ENCODE peak calls at places on chromosomes 5 and 9, in five cellular contexts. J is A549, M is HCT116, B is HepG2, X is H1. H is an unnamed sample.

GRCh38 chr5:78537821-78538220 is 110.8 kb downstream of the LHFPL2 start:
- DNase-seq in J (peak; percentile 54), M (no peak), B (peak; percentile 22), X (no peak), H (peak; percentile 61)

GRCh38 chr5:35880166-35880565 is 23.5 kb downstream of the IL7R start:
- DNase-seq in J (no peak), M (no peak), B (no peak), X (no peak), H (no peak)

GRCh38 chr9:137140151-137141012 is 1.4 kb downstream of the GRIN1 start:
- DNase-seq in J (no peak), M (no peak), B (no peak), X (no peak), H (no peak)

GRCh38 chr5:98880151-98880550 is 48.7 kb downstream of the CHD1 start:
- DNase-seq in J (no peak), M (no peak), B (no peak), X (no peak), H (no peak)

GRCh38 chr5:14182761-14183160 is 39.6 kb downstream of the TRIO start:
- DNase-seq in J (no peak), M (no peak), B (peak; percentile 22), X (no peak), H (no peak)

GRCh38 chr9:108756746-108757490 is 98.9 kb downstream of the ACTL7B start:
- DNase-seq in J (no peak), M (peak; percentile 33), B (peak; percentile 29), X (no peak), H (no peak)

GRCh38 chr9:16628421-16628820 is 242.0 kb downstream of the BNC2 start:
- DNase-seq in J (no peak), M (no peak), B (no peak), X (no peak), H (no peak)

GRCh38 chr5:82153082-82153481 is 125.1 kb downstream of the RPS23 start:
- DNase-seq in J (no peak), M (no peak), B (no peak), X (no peak), H (no peak)

GRCh38 chr5:5141625-5142527 is 1.7 kb downstream of the ADAMTS16 start:
- DNase-seq in J (peak; percentile 71), M (peak; percentile 45), B (peak; percentile 55), X (no peak), H (peak; percentile 45)

GRCh38 chr5:139417214-139417613 is 13.3 kb upstream of the SPATA24 start:
- DNase-seq in J (no peak), M (no peak), B (no peak), X (no peak), H (peak; percentile 26)

GRCh38 chr9:6632516-6633328 is 12.8 kb downstream of the GLDC start:
- DNase-seq in J (no peak), M (no peak), B (peak; percentile 74), X (no peak), H (no peak)

GRCh38 chr9:682633-683508 is 158.6 kb upstream of the DMRT1 start:
- DNase-seq in J (peak; percentile 49), M (no peak), B (peak; percentile 99), X (no peak), H (peak; percentile 94)

GRCh38 chr5:106545325-106545724 is 1125.4 kb downstream of the EFNA5 start:
- DNase-seq in J (no peak), M (no peak), B (no peak), X (no peak), H (peak; percentile 16)

GRCh38 chr5:113253037-113253436 is 181.8 kb downstream of the TSSK1B start:
- DNase-seq in J (no peak), M (no peak), B (no peak), X (no peak), H (no peak)

GRCh38 chr5:540215-541147 is 16.2 kb upstream of the SLC9A3 start:
- DNase-seq in J (no peak), M (no peak), B (no peak), X (no peak), H (no peak)

GRCh38 chr5:538271-538771 is 14.1 kb upstream of the SLC9A3 start:
- DNase-seq in J (no peak), M (no peak), B (no peak), X (no peak), H (no peak)

GRCh38 chr5:538801-539468 is 14.7 kb upstream of the SLC9A3 start:
- DNase-seq in J (no peak), M (no peak), B (no peak), X (no peak), H (no peak)

GRCh38 chr5:541148-541887 is 17.1 kb upstream of the SLC9A3 start:
- DNase-seq in J (no peak), M (no peak), B (no peak), X (no peak), H (no peak)

GRCh38 chr5:539469-540214 is 15.4 kb upstream of the SLC9A3 start:
- DNase-seq in J (no peak), M (no peak), B (no peak), X (no peak), H (no peak)
- TF ChIP-seq MAX in J (no peak), M (no peak), B (no peak), X (no peak), H (no peak)

DNA sequence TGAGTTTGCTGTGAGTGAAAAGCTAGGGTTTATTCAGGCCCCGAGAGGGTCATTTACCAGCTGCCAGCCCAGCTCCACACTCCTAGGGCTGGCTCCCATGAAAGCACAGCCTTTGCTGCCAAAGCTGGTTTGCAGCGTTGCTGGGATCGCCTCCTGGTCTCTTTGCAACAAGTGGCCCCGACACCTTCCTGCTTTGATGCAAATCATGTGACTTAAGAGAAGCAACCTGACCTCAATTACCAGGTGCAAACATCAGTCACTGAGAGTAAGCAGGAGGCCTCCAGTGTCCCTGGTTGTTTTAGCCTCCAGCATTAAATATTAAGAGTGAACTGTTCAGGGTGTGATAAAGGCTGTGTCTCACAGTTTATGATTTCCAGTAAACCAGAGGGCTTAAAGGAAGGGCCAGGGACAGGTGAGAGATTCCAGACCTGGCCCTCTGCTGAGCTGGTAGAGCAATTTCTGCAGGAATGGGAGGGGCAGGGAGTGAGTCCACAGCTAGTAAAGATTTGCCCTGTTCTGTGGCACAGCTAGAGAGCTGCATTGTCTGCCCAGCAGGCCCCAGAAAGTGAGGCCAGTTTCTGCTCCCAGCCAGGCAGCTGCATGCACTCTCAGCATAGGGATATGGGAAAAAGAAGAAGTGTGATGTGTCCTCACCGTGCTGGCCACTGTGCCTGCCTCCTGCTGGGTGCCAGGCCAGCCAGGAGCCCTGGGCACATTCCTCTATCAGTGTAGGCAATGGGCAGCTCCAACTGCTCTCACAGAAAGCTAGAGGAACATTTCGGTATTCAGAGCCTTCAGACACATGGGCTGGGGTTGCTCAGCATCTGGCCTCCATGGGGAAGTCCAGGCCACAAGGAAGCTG is 58.0 kb downstream of the SLC22A5 start:
- DNase-seq in J (no peak), M (no peak), B (no peak), X (no peak), H (no peak)
- TF ChIP-seq CTCF in J (no peak), M (no peak), B (no peak), X (no peak), H (no peak)

GRCh38 chr5:160800375-160800774 is 51.6 kb downstream of the ATP10B start:
- DNase-seq in J (no peak), M (no peak), B (no peak), X (no peak), H (no peak)
- TF ChIP-seq POLR2A in J (no peak), M (no peak), B (no peak), X (no peak), H (no peak)

DNA sequence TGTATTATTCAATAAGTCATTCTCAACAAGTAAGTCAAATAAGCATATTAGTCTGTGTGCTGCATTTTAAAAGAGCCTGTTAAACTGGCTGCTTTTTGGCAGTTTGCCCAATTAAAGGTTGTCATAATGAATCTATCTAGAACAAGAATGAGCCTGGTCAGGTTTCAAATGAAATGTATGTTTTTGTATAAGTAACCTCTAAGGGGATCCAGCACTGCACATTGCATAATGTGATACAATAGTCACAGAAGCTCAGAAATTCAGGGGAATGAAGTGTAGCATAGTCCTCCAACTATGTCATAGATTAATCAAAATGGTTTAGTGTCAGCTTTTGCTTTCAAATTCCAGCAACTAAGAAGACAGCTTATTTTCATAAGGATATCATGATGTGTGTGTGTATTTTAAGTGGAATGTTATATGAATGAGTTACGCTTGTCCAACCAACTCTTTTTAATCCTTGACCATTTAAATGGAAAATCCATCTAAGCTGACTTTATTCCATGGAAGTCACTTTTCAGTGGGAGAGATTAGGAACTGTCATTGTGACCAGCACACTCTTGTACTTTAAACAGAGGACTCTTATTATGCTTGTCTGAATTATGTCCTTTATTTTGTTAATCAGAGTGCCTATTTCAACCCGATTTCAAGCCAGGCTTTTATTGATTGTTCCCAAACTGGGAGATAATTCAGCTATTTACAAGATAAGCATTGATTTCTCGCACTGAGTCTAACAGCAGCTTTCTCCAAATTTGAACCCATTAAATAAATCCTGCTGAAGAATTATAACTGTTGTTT is 283.9 kb upstream of the ADAMTSL1 start:
- DNase-seq in J (no peak), M (no peak), B (no peak), X (no peak), H (no peak)
- TF ChIP-seq MAX in J (no peak), M (no peak), B (no peak), X (no peak), H (no peak)

GRCh38 chr5:159836691-159837090 is 79.6 kb upstream of the ADRA1B start:
- DNase-seq in J (no peak), M (no peak), B (no peak), X (no peak), H (no peak)

GRCh38 chr5:159833846-159834245 is 82.4 kb upstream of the ADRA1B start:
- DNase-seq in J (no peak), M (no peak), B (no peak), X (no peak), H (no peak)

GRCh38 chr5:159838551-159839222 is 77.6 kb upstream of the ADRA1B start:
- DNase-seq in J (no peak), M (no peak), B (no peak), X (no peak), H (no peak)

GRCh38 chr5:159837860-159838259 is 78.4 kb upstream of the ADRA1B start:
- DNase-seq in J (no peak), M (no peak), B (no peak), X (no peak), H (no peak)

GRCh38 chr5:159833088-159833487 is 83.2 kb upstream of the ADRA1B start:
- DNase-seq in J (peak; percentile 37), M (no peak), B (no peak), X (no peak), H (no peak)
- TF ChIP-seq CTCF in J (no peak), M (no peak), B (no peak), X (no peak), H (no peak)

GRCh38 chr9:96497117-96497399 is 47.1 kb downstream of the HABP4 start:
- DNase-seq in J (no peak), M (no peak), B (no peak), X (no peak), H (no peak)

GRCh38 chr9:96498796-96499195 is 48.8 kb downstream of the HABP4 start:
- DNase-seq in J (no peak), M (no peak), B (no peak), X (no peak), H (no peak)

GRCh38 chr9:96494215-96494800 is 44.3 kb downstream of the HABP4 start:
- DNase-seq in J (no peak), M (no peak), B (no peak), X (no peak), H (no peak)

GRCh38 chr9:96495341-96495740 is 45.4 kb downstream of the HABP4 start:
- DNase-seq in J (no peak), M (no peak), B (no peak), X (no peak), H (no peak)

GRCh38 chr9:96496368-96497116 is 46.6 kb downstream of the HABP4 start:
- DNase-seq in J (no peak), M (no peak), B (no peak), X (no peak), H (no peak)
- TF ChIP-seq POLR2A in J (no peak), M (no peak), B (no peak), X (no peak), H (no peak)

GRCh38 chr5:178630475-178630930 is 3.7 kb upstream of the CLK4 start:
- DNase-seq in J (peak; percentile 51), M (peak; percentile 24), B (peak; percentile 97), X (no peak), H (no peak)
- TF ChIP-seq MAX in J (no peak), M (no peak), B (no peak), X (no peak), H (no peak)

H was measured in endothelial cell of umbilical vein.